ENCODE peak calls at places on chromosomes 1 and 21, in five cellular contexts. O is BJ, P is mucosa of descending colon, J is choroid plexus epithelial cell, L is dorsolateral prefrontal cortex. N is an unnamed sample.

GRCh38 chr1:221620437-221621384 is 121.2 kb downstream of the DUSP10 start:
- DNase-seq in O (no peak), P (no peak), J (peak; percentile 40), L (no peak), N (peak; percentile 4)

GRCh38 chr1:168623003-168623828 is 46.8 kb downstream of the XCL1 start:
- DNase-seq in O (peak; percentile 19), P (no peak), J (peak; percentile 77), L (no peak), N (peak; percentile 86)

GRCh38 chr21:33976082-33976979 is 60.7 kb upstream of the ATP5PO start:
- DNase-seq in O (peak; percentile 94), P (no peak), J (peak; percentile 92), L (no peak), N (peak; percentile 93)

GRCh38 chr1:27348861-27349783 is 7.3 kb downstream of the SYTL1 start:
- DNase-seq in O (no peak), P (peak; percentile 81), J (no peak), L (no peak), N (peak; percentile 41)

GRCh38 chr1:151635479-151636072 is 23.7 kb downstream of the SNX27 start:
- DNase-seq in O (no peak), P (no peak), J (peak; percentile 33), L (no peak), N (no peak)

GRCh38 chr1:189646066-189646465 is 831.6 kb downstream of the BRINP3 start:
- DNase-seq in O (no peak), P (no peak), J (no peak), L (no peak), N (no peak)

GRCh38 chr1:234975122-234975940 is 153.3 kb downstream of the TOMM20 start:
- DNase-seq in O (peak; percentile 90), P (no peak), J (peak; percentile 98), L (no peak), N (peak; percentile 96)

GRCh38 chr1:221741364-221741970 is 422 bp downstream of the DUSP10 start:
- DNase-seq in O (no peak), P (peak; percentile 62), J (peak; percentile 53), L (no peak), N (no peak)

GRCh38 chr1:21264913-21265312 is 25.4 kb downstream of the ECE1 start:
- DNase-seq in O (no peak), P (no peak), J (no peak), L (no peak), N (peak; percentile 28)

GRCh38 chr1:213986925-213987250 is 885 bp upstream of the PROX1 start:
- DNase-seq in O (no peak), P (no peak), J (no peak), L (no peak), N (no peak)

DNA sequence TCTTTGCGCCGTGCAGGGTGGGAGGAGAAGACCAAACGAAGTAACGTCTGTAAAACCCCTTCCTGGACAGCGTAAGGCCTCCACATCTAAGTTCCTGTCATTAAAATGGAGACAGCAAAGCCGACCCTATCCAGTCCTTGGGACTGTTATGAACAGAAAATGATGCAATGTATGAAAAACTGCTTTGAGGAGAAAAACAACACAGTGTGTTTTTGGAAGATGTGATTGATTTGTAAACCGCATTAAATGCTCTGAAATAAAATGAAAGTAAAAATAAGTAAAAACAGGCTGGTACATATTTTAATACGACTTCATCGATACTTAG is 827 bp upstream of the URB1 start:
- DNase-seq in O (no peak), P (no peak), J (no peak), L (no peak), N (peak; percentile 7)
- H3K4me3 ChIP-seq in O (peak overlapping the region; percentile 58), P (peak overlapping the region; percentile 67), J (peak overlapping the region; percentile 99), L (peak overlapping the region; percentile 95), N (peak overlapping the region; percentile 86)

GRCh38 chr1:85578321-85579295 is 2.0 kb upstream of the CCN1 start:
- DNase-seq in O (peak; percentile 97), P (no peak), J (peak; percentile 98), L (no peak), N (peak; percentile 97)

GRCh38 chr1:85576256-85576641 is 4.3 kb upstream of the CCN1 start:
- DNase-seq in O (no peak), P (no peak), J (no peak), L (peak; percentile 67), N (no peak)

GRCh38 chr1:85575363-85575995 is 5.1 kb upstream of the CCN1 start:
- DNase-seq in O (no peak), P (no peak), J (no peak), L (no peak), N (no peak)

GRCh38 chr1:85577421-85578320 is 2.9 kb upstream of the CCN1 start:
- DNase-seq in O (no peak), P (no peak), J (peak; percentile 89), L (no peak), N (no peak)

GRCh38 chr1:85576642-85577420 is 3.7 kb upstream of the CCN1 start:
- DNase-seq in O (no peak), P (peak; percentile 79), J (peak; percentile 92), L (peak; percentile 65), N (peak; percentile 94)
- TF ChIP-seq CTCF in O (peak; percentile 36), P (peak; percentile 69), J (peak; percentile 38), L (peak; percentile 72), N (peak; percentile 56)

GRCh38 chr1:46805755-46806154 is 6.9 kb downstream of the CYP4B1 start:
- DNase-seq in O (no peak), P (no peak), J (no peak), L (no peak), N (no peak)

GRCh38 chr1:46804027-46804889 is 5.4 kb downstream of the CYP4B1 start:
- DNase-seq in O (no peak), P (no peak), J (no peak), L (no peak), N (no peak)

GRCh38 chr1:46807046-46807972 is 8.5 kb downstream of the CYP4B1 start:
- DNase-seq in O (no peak), P (no peak), J (no peak), L (no peak), N (no peak)

GRCh38 chr1:46804926-46805325 is 6.1 kb downstream of the CYP4B1 start:
- DNase-seq in O (no peak), P (no peak), J (no peak), L (no peak), N (no peak)

DNA sequence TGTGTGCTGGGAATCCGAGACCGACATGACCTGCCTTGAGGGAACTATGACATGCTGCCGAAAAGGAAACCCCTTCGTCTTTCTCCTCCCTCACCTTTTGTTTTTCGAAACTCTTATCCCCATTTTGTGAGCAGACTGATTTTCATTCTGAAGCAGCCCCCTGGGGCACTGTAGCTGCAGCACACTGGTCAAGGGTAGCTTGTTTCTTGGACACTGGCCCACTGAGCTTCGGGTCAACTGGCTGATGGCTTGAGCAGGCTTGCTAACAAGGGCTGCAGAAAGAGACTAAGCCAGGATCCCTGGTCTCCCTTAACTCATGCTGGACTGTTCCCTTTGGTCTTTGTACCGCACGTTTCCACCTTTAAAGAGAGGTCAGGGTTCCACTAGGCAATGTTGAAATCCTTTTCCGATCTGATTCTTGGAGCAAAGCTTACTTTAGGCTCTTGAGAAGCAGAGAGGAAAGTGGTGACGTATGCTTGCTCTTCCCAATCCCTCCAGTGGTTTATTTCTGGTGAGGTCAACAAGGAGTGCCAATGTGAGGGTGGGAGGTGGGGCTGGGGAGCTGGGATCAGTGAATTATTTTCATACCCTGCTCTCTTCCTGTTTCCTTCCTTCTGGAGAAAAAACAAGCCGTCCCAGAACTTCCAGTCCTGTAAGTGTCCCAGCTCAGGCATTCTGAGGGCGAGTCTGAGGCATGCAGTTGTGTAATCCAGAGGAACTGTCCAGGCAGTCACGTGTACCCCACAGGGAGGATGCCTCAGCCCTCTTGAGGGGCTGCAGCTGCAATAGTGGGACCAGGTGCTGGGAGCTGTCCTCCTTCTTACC is 7.6 kb downstream of the CYP4B1 start:
- DNase-seq in O (no peak), P (no peak), J (peak; percentile 11), L (no peak), N (no peak)
- H3K4me3 ChIP-seq in O (no peak overlapping the region), P (no peak overlapping the region), J (no peak overlapping the region), L (no peak overlapping the region), N (no peak overlapping the region)

GRCh38 chr1:152873495-152873894 is 4.6 kb upstream of the SMCP start:
- DNase-seq in O (no peak), P (no peak), J (no peak), L (no peak), N (peak; percentile 46)

GRCh38 chr1:152871731-152872126 is 6.4 kb upstream of the SMCP start:
- DNase-seq in O (no peak), P (no peak), J (no peak), L (no peak), N (no peak)

GRCh38 chr1:152866321-152866720 is 6.5 kb downstream of the LCE7A start:
- DNase-seq in O (no peak), P (no peak), J (no peak), L (no peak), N (no peak)

GRCh38 chr1:152869808-152870419 is 8.2 kb upstream of the SMCP start:
- DNase-seq in O (no peak), P (no peak), J (peak; percentile 55), L (peak; percentile 57), N (peak; percentile 63)

DNA sequence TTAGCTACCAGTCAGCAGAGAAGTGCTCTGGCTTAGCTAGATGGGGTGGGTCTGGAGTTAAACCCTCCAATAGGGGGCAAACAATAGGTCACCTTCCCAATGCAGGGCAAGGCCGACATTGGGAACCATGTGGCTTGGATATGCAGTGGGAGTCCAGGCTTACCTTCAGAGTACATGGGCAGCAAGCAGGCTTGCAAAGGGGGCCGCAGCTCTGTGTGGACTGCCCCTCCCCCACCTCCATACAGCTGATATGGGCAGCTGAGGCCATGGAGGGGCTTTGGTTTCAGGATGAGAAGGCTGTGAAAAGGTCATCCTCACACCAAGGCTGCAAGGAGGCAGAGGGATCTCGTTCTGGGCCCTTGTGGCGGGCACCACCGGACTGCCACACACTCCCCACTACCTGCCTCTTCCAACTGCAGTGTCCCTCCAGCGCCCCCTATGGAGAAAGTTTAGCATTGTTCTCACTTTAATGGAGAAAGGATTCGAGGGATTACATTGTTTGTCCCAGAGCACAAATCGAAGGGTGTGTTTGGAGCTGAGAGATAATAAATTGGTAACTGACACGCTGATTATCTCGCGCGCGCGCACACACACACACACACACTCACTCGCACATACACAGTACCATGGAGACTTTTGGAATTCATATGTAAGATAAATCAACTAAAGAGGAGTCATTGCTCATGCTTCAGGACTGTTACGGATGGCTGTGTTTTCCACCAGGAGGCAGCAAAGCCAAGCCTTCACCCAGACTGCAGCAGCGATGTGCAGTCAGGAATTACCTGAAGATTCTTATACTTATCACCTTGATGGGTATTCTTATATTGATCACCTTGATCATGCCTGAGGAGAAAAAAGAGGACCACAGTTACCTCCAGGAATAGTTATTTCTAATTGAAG is 7.0 kb upstream of the SMCP start:
- DNase-seq in O (no peak), P (no peak), J (peak; percentile 1), L (no peak), N (peak; percentile 33)
- TF ChIP-seq CTCF in O (peak; percentile 62), P (no peak), J (peak; percentile 7), L (peak; percentile 32), N (peak; percentile 45)

GRCh38 chr21:46545911-46546310 is 59.0 kb downstream of the S100B start:
- DNase-seq in O (no peak), P (no peak), J (no peak), L (no peak), N (no peak)
- H3K4me3 ChIP-seq in O (no peak overlapping the region), P (no peak overlapping the region), J (no peak overlapping the region), L (no peak overlapping the region), N (no peak overlapping the region)